ENCODE peak calls at places on chromosomes 4 and X, in eight cellular contexts. K, E, P, J, S, O, A and N are unnamed samples.

GRCh38 chr4:27276322-27277073 is 415.9 kb downstream of the STIM2 start:
- DNase-seq in K (no peak), E (peak; percentile 97), P (no peak), J (no peak), S (no peak), O (no peak), A (no peak), N (peak; percentile 70)

GRCh38 chr4:1080432-1080831 is 32.9 kb downstream of the RNF212 start:
- DNase-seq in K (no peak), E (no peak), P (no peak), J (no peak), S (no peak), O (no peak), A (no peak), N (no peak)

GRCh38 chr4:17780461-17781071 is 855 bp downstream of the FAM184B start:
- DNase-seq in K (no peak), E (peak; percentile 35), P (no peak), J (no peak), S (no peak), O (no peak), A (no peak), N (peak; percentile 32)

GRCh38 chr4:94757192-94758140 is at the start of gene BMPR1B:
- DNase-seq in K (no peak), E (no peak), P (no peak), J (no peak), S (peak; percentile 80), O (no peak), A (no peak), N (no peak)

GRCh38 chrX:54786972-54787371 is 11.1 kb downstream of the ITIH6 start:
- DNase-seq in K (no peak), E (no peak), P (no peak), J (no peak), S (peak; percentile 32), O (no peak), A (no peak), N (peak; percentile 3)

GRCh38 chr4:34943719-34944386 is 1300.5 kb downstream of the ARAP2 start:
- DNase-seq in K (no peak), E (no peak), P (no peak), J (no peak), S (no peak), O (no peak), A (no peak), N (no peak)

GRCh38 chr4:152039085-152039484 is 278.3 kb upstream of the GATB start:
- DNase-seq in K (no peak), E (no peak), P (no peak), J (no peak), S (no peak), O (no peak), A (no peak), N (no peak)

GRCh38 chr4:121771869-121772268 is 6.9 kb upstream of the SMIM43 start:
- DNase-seq in K (no peak), E (no peak), P (no peak), J (no peak), S (no peak), O (no peak), A (no peak), N (no peak)

GRCh38 chrX:53280703-53281320 is 572 bp downstream of the IQSEC2 start:
- DNase-seq in K (peak; percentile 83), E (no peak), P (peak; percentile 89), J (no peak), S (peak; percentile 49), O (no peak), A (no peak), N (no peak)

GRCh38 chrX:150362599-150363481 is at the start of gene MAMLD1:
- DNase-seq in K (peak; percentile 85), E (no peak), P (peak; percentile 86), J (no peak), S (peak; percentile 74), O (peak; percentile 20), A (peak; percentile 73), N (no peak)

GRCh38 chr4:55732864-55733263 is 86.7 kb upstream of the EXOC1L start:
- DNase-seq in K (no peak), E (no peak), P (no peak), J (no peak), S (no peak), O (no peak), A (no peak), N (no peak)

GRCh38 chr4:36088542-36088941 is 155.8 kb downstream of the ARAP2 start:
- DNase-seq in K (no peak), E (peak; percentile 85), P (no peak), J (peak; percentile 73), S (no peak), O (no peak), A (no peak), N (peak; percentile 8)

GRCh38 chr4:143411527-143412480 is 75.1 kb downstream of the GAB1 start:
- DNase-seq in K (no peak), E (no peak), P (no peak), J (no peak), S (peak; percentile 27), O (no peak), A (peak; percentile 35), N (no peak)

GRCh38 chr4:40622913-40623312 is 6.8 kb downstream of the RBM47 start:
- DNase-seq in K (no peak), E (no peak), P (no peak), J (no peak), S (peak; percentile 76), O (no peak), A (no peak), N (no peak)

GRCh38 chr4:73508651-73509050 is 27.1 kb downstream of the AFM start:
- DNase-seq in K (no peak), E (no peak), P (no peak), J (no peak), S (peak; percentile 59), O (no peak), A (no peak), N (no peak)

GRCh38 chrX:132738951-132739350 is 219.5 kb downstream of the HS6ST2 start:
- DNase-seq in K (no peak), E (no peak), P (no peak), J (no peak), S (no peak), O (no peak), A (no peak), N (no peak)

GRCh38 chrX:132501606-132502005 is 12.8 kb upstream of the MBNL3 start:
- DNase-seq in K (no peak), E (peak; percentile 5), P (no peak), J (no peak), S (peak; percentile 6), O (no peak), A (no peak), N (no peak)

GRCh38 chrX:15493118-15494082 is at the start of gene PIR:
- DNase-seq in K (peak; percentile 93), E (peak; percentile 91), P (peak; percentile 92), J (peak; percentile 57), S (peak; percentile 96), O (peak; percentile 29), A (peak; percentile 81), N (peak; percentile 81)

GRCh38 chr4:7771541-7772507 is 167.8 kb downstream of the AFAP1 start:
- DNase-seq in K (no peak), E (no peak), P (peak; percentile 70), J (no peak), S (no peak), O (no peak), A (no peak), N (no peak)

GRCh38 chr4:167652267-167652666 is 418.0 kb upstream of the SPOCK3 start:
- DNase-seq in K (no peak), E (no peak), P (no peak), J (no peak), S (no peak), O (no peak), A (no peak), N (no peak)

GRCh38 chr4:4480685-4481393 is 61.0 kb downstream of the STX18 start:
- DNase-seq in K (no peak), E (no peak), P (no peak), J (no peak), S (no peak), O (no peak), A (peak; percentile 89), N (peak; percentile 8)

GRCh38 chr4:112213850-112214249 is 17.7 kb upstream of the AP1AR start:
- DNase-seq in K (no peak), E (no peak), P (no peak), J (no peak), S (peak; percentile 82), O (no peak), A (no peak), N (no peak)

GRCh38 chr4:85548116-85548515 is 73.2 kb downstream of the ARHGAP24 start:
- DNase-seq in K (no peak), E (no peak), P (no peak), J (no peak), S (no peak), O (no peak), A (no peak), N (no peak)

GRCh38 chr4:153611679-153612078 is 72.4 kb upstream of the TLR2 start:
- DNase-seq in K (no peak), E (no peak), P (no peak), J (no peak), S (peak; percentile 13), O (no peak), A (no peak), N (no peak)